ENCODE peak calls at places on chromosomes 3 and 15, in four cellular contexts. P, L, U and F are unnamed samples.

GRCh38 chr15:75840659-75841058 is 2.6 kb upstream of the UBE2Q2 start:
- DNase-seq in P (no peak), L (no peak), U (no peak), F (peak)

GRCh38 chr3:23915537-23916108 is 1.2 kb downstream of the NKIRAS1 start:
- DNase-seq in U (peak), L (no peak), P (no peak), F (no peak)

GRCh38 chr15:69265347-69265955 is 33.3 kb upstream of the PAQR5 start:
- DNase-seq in U (peak), L (no peak), P (no peak), F (peak)

GRCh38 chr3:175311404-175311803 is 452.3 kb downstream of the NAALADL2 start:
- DNase-seq in U (no peak), L (no peak), P (no peak), F (no peak)

GRCh38 chr15:67077641-67078215 is 12.3 kb downstream of the SMAD3 start:
- DNase-seq in U (no peak), P (no peak), L (no peak), F (no peak)

GRCh38 chr3:50552058-50552435 is 15.5 kb downstream of the C3orf18 start:
- DNase-seq in P (no peak), U (no peak), L (no peak), F (no peak)

GRCh38 chr3:149702691-149703426 is 45.0 kb upstream of the WWTR1 start:
- DNase-seq in U (no peak), P (no peak), L (no peak), F (no peak)

GRCh38 chr3:37144806-37145205 is 29.6 kb downstream of the LRRFIP2 start:
- DNase-seq in U (peak), P (no peak), L (no peak), F (peak)

GRCh38 chr3:47715928-47716327 is 65.8 kb downstream of the SMARCC1 start:
- DNase-seq in P (no peak), L (no peak), U (no peak), F (peak)

GRCh38 chr15:59521443-59521842 is 83.5 kb downstream of the FAM81A start:
- DNase-seq in L (no peak), P (no peak), U (no peak), F (no peak)

GRCh38 chr3:181712505-181713299 is 977 bp downstream of the SOX2 start:
- DNase-seq in L (no peak), U (no peak), P (no peak), F (peak)

GRCh38 chr15:64443747-64444621 is 16.4 kb upstream of the ZNF609 start:
- DNase-seq in L (peak), P (no peak), U (peak), F (peak)

GRCh38 chr3:149813367-149814281 is 609 bp downstream of the RNF13 start:
- DNase-seq in L (peak), U (peak), P (no peak), F (no peak)

GRCh38 chr3:107523361-107524213 is 825 bp downstream of the BBX start:
- DNase-seq in U (peak), L (peak), P (no peak), F (peak)

GRCh38 chr15:89179966-89180875 is 41.2 kb downstream of the RLBP1 start:
- DNase-seq in P (peak), L (no peak), U (no peak), F (no peak)

GRCh38 chr15:63023351-63023945 is 19.1 kb upstream of the TPM1 start:
- DNase-seq in U (peak), P (no peak), L (no peak), F (no peak)

GRCh38 chr3:156577731-156578130 is 22.8 kb upstream of the SSR3 start:
- DNase-seq in L (no peak), P (no peak), U (no peak), F (no peak)

GRCh38 chr3:172106989-172107388 is 67.6 kb downstream of the FNDC3B start:
- DNase-seq in U (no peak), L (peak), P (peak), F (no peak)

GRCh38 chr3:150252462-150252861 is 155.6 kb upstream of the TSC22D2 start:
- DNase-seq in P (no peak), L (no peak), U (peak), F (peak)

GRCh38 chr3:120338517-120338916 is 10.6 kb downstream of the LRRC58 start:
- DNase-seq in U (no peak), P (no peak), L (no peak), F (no peak)

GRCh38 chr3:40584625-40585189 is 59.9 kb downstream of the ZNF621 start:
- DNase-seq in L (peak), P (no peak), U (peak), F (peak)

GRCh38 chr3:161284989-161285388 is 63.9 kb downstream of the NMD3 start:
- DNase-seq in U (no peak), P (no peak), L (no peak), F (no peak)

GRCh38 chr3:188241072-188241471 is 87.1 kb downstream of the LPP start:
- DNase-seq in L (no peak), P (no peak), U (no peak), F (no peak)

GRCh38 chr3:170350515-170351413 is 6.8 kb upstream of the SKIL start:
- DNase-seq in U (no peak), L (no peak), P (no peak), F (no peak)

GRCh38 chr15:93932164-93932776 is 299.1 kb upstream of the MCTP2 start:
- DNase-seq in U (no peak), L (no peak), P (no peak), F (no peak)

GRCh38 chr15:74425634-74426033 is 8.1 kb downstream of the SEMA7A start:
- DNase-seq in P (no peak), U (no peak), L (peak), F (no peak)

GRCh38 chr3:111070772-111071256 is 802 bp upstream of the NECTIN3 start:
- DNase-seq in U (peak), L (no peak), P (no peak), F (no peak)

GRCh38 chr3:193052294-193052693 is 134.6 kb upstream of the MB21D2 start:
- DNase-seq in U (no peak), P (no peak), L (no peak), F (no peak)

GRCh38 chr3:123084738-123085237 is 18.0 kb downstream of the PDIA5 start:
- DNase-seq in U (peak), P (no peak), L (no peak), F (no peak)

GRCh38 chr3:159996959-159997358 is 8.3 kb downstream of the IL12A start:
- DNase-seq in L (no peak), P (no peak), U (no peak), F (no peak)

DNA sequence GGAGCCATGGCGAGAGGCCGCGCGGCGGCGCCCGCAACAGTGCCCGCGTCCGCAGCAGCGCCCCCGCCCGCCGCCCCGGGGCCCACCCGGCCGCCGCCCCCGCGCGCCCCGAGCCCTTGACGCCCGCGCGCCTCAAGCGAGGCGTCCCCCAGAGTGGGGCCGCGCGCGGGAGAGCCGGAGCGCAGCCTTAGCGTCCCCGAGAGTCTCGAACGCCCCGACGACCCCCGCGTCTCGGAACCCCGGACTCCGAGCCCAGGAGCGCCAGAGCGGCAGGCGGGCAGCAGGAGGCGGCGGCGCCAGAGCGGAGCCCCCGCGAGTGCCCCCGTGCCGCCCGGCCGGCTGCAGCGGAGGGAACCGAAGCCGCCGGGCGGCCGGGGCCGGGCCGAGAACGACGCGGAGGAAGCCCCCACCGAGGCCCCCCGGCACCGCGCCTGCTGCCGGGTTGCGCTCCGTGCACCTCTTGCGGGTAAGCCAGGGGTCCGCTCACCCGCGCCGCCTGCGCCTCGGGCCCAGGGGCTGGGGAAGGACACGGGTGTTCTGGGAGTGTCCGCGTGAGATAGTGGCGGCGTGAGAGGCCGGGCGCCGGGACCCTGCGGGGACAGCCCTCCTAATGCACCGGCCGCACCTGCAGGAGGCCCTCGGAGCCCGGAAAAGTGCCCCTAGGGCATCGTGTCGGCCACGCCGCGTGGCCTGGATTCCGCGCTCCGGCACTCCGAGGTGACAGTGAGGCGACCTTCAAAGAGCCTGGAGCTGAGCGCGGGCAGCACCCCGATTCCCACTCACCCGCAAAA is 51.9 kb upstream of the ULK4 start:
- DNase-seq in L (peak), P (no peak), U (no peak), F (no peak)
- TF ChIP-seq MYC in L (peak), P (no peak), U (peak), F (no peak)

GRCh38 chr3:39124876-39125836 is 17.7 kb downstream of the TTC21A start:
- DNase-seq in P (no peak), U (peak), L (no peak), F (peak)
- TF ChIP-seq HDAC2 in P (no peak), U (no peak), L (no peak), F (no peak)

DNA sequence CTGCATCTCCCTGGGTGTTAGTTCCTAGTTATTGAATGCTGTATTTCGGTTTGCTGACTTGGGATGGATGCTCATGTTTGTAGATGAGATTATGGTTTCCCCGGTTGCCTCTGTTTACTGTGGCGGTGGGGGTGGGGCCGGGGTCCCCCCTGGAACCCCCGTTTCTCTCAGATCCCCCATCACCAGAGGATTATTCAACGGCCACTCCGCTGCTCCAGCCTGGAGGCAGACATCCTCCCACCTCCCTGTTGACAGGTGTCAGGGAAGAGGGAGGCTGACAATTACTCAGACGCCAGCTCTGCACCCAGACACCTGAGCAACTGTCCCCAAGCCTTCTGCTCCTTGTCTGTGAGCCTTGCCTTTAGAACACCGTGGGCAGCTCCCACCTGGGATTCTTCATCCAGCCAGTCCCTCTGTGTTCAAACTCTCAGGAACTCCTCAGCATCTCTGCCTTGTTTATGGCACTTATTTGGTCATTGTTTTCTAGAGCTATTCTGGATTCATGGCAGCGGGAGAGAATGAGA is 95.9 kb upstream of the PRR20G start:
- DNase-seq in P (no peak), L (no peak), U (no peak), F (no peak)
- TF ChIP-seq JUNB in P (no peak), L (no peak), U (no peak), F (no peak)

DNA sequence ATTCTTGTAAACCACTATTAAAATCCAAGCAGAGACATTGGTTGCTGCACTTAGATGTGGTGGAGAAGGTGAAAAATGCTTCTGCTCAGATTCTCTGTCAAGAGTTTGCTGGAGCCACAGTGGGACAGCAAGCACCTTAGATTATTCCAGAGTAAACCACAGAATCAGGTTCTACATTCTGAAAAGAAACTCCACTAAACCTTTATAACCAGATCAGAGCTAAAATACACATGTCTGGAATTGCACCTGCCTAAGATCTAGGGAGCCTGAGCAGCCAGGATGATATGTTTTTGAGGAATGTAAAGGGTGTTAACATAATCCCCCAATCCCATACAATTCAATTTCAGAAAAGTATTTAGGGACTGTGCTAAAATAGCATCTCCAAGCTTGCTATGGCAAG is at the start of gene ZPLD1:
- DNase-seq in L (no peak), U (no peak), P (no peak), F (no peak)
- TF ChIP-seq MYC in L (no peak), U (no peak), P (no peak), F (no peak)